ENCODE peak calls at places on chromosome 12, in five cellular contexts. One of them, this sample, is unnamed.

GRCh38 chr12:51430196-51430895 is 5.7 kb downstream of the SLC4A8 start:
- DNase-seq in mesendoderm: no peak
- DNase-seq in right lobe of liver: no peak
- DNase-seq in tibial nerve: no peak
- DNase-seq in uterus: no peak
- DNase-seq in this sample: no peak

GRCh38 chr12:46454981-46455380 is 82.4 kb upstream of the SLC38A2 start:
- DNase-seq in mesendoderm: no peak
- DNase-seq in right lobe of liver: no peak
- DNase-seq in tibial nerve: no peak
- DNase-seq in uterus: no peak
- DNase-seq in this sample: no peak

GRCh38 chr12:19941096-19941495 is 427.2 kb upstream of the PDE3A start:
- DNase-seq in mesendoderm: no peak
- DNase-seq in right lobe of liver: peak
- DNase-seq in tibial nerve: no peak
- DNase-seq in uterus: no peak
- DNase-seq in this sample: no peak

GRCh38 chr12:112167728-112168525 is 42.6 kb downstream of the TRAFD1 start:
- DNase-seq in mesendoderm: no peak
- DNase-seq in right lobe of liver: peak
- DNase-seq in tibial nerve: no peak
- DNase-seq in uterus: no peak
- DNase-seq in this sample: no peak

GRCh38 chr12:64193045-64193444 is 29.1 kb downstream of the KICS2 start:
- DNase-seq in mesendoderm: no peak
- DNase-seq in right lobe of liver: no peak
- DNase-seq in tibial nerve: no peak
- DNase-seq in uterus: no peak
- DNase-seq in this sample: no peak

GRCh38 chr12:63045020-63045860 is 105.8 kb downstream of the AVPR1A start:
- DNase-seq in mesendoderm: peak
- DNase-seq in right lobe of liver: no peak
- DNase-seq in tibial nerve: no peak
- DNase-seq in uterus: no peak
- DNase-seq in this sample: no peak

GRCh38 chr12:65858831-65859230 is 34.5 kb downstream of the HMGA2 start:
- DNase-seq in mesendoderm: no peak
- DNase-seq in right lobe of liver: no peak
- DNase-seq in tibial nerve: no peak
- DNase-seq in uterus: no peak
- DNase-seq in this sample: no peak

GRCh38 chr12:5268424-5269210 is 163.3 kb upstream of the NTF3 start:
- DNase-seq in mesendoderm: no peak
- DNase-seq in right lobe of liver: no peak
- DNase-seq in tibial nerve: no peak
- DNase-seq in uterus: no peak
- DNase-seq in this sample: no peak

GRCh38 chr12:120972870-120973543 is 5.3 kb upstream of the HNF1A start:
- DNase-seq in mesendoderm: peak
- DNase-seq in right lobe of liver: no peak
- DNase-seq in tibial nerve: no peak
- DNase-seq in uterus: no peak
- DNase-seq in this sample: peak

GRCh38 chr12:5593998-5594397 is 162.1 kb downstream of the NTF3 start:
- DNase-seq in mesendoderm: no peak
- DNase-seq in right lobe of liver: no peak
- DNase-seq in tibial nerve: no peak
- DNase-seq in uterus: no peak
- DNase-seq in this sample: no peak

GRCh38 chr12:31387011-31387410 is 61.1 kb upstream of the SINHCAF start:
- DNase-seq in mesendoderm: peak
- DNase-seq in right lobe of liver: no peak
- DNase-seq in tibial nerve: no peak
- DNase-seq in uterus: no peak
- DNase-seq in this sample: no peak

GRCh38 chr12:69492739-69493138 is 22.6 kb downstream of the FRS2 start:
- DNase-seq in mesendoderm: no peak
- DNase-seq in right lobe of liver: no peak
- DNase-seq in tibial nerve: no peak
- DNase-seq in uterus: no peak
- DNase-seq in this sample: no peak

GRCh38 chr12:56574210-56574609 is 52.6 kb downstream of the RBMS2 start:
- DNase-seq in mesendoderm: no peak
- DNase-seq in right lobe of liver: no peak
- DNase-seq in tibial nerve: no peak
- DNase-seq in uterus: no peak
- DNase-seq in this sample: no peak

GRCh38 chr12:5648692-5649338 is 216.9 kb downstream of the NTF3 start:
- DNase-seq in mesendoderm: peak
- DNase-seq in right lobe of liver: no peak
- DNase-seq in tibial nerve: peak
- DNase-seq in uterus: no peak
- DNase-seq in this sample: no peak

GRCh38 chr12:97464241-97465011 is 1.8 kb downstream of the RMST start:
- DNase-seq in mesendoderm: peak
- DNase-seq in right lobe of liver: no peak
- DNase-seq in tibial nerve: no peak
- DNase-seq in uterus: no peak
- DNase-seq in this sample: no peak

GRCh38 chr12:19482551-19483109 is 43.3 kb downstream of the AEBP2 start:
- DNase-seq in mesendoderm: peak
- DNase-seq in right lobe of liver: no peak
- DNase-seq in tibial nerve: no peak
- DNase-seq in uterus: no peak
- DNase-seq in this sample: no peak

GRCh38 chr12:115895247-115895646 is 382.2 kb downstream of the MED13L start:
- DNase-seq in mesendoderm: peak
- DNase-seq in right lobe of liver: no peak
- DNase-seq in tibial nerve: no peak
- DNase-seq in uterus: no peak
- DNase-seq in this sample: no peak

GRCh38 chr12:115998119-115998633 is 279.3 kb downstream of the MED13L start:
- DNase-seq in mesendoderm: peak
- DNase-seq in right lobe of liver: no peak
- DNase-seq in tibial nerve: no peak
- DNase-seq in uterus: no peak
- DNase-seq in this sample: no peak

GRCh38 chr12:103175625-103176024 is 218.2 kb downstream of the ASCL1 start:
- DNase-seq in mesendoderm: no peak
- DNase-seq in right lobe of liver: peak
- DNase-seq in tibial nerve: no peak
- DNase-seq in uterus: no peak
- DNase-seq in this sample: no peak

GRCh38 chr12:71447691-71448660 is 8.4 kb downstream of the LGR5 start:
- DNase-seq in mesendoderm: no peak
- DNase-seq in right lobe of liver: no peak
- DNase-seq in tibial nerve: no peak
- DNase-seq in uterus: no peak
- DNase-seq in this sample: no peak

GRCh38 chr12:120264511-120265202 is 873 bp downstream of the PXN start:
- DNase-seq in mesendoderm: no peak
- DNase-seq in right lobe of liver: peak
- DNase-seq in tibial nerve: no peak
- DNase-seq in uterus: peak
- DNase-seq in this sample: no peak

GRCh38 chr12:24724765-24725307 is 224.1 kb downstream of the BCAT1 start:
- DNase-seq in mesendoderm: no peak
- DNase-seq in right lobe of liver: no peak
- DNase-seq in tibial nerve: no peak
- DNase-seq in uterus: no peak
- DNase-seq in this sample: no peak

GRCh38 chr12:56101045-56101444 is 3.3 kb upstream of the PA2G4 start:
- DNase-seq in mesendoderm: no peak
- DNase-seq in right lobe of liver: no peak
- DNase-seq in tibial nerve: no peak
- DNase-seq in uterus: no peak
- DNase-seq in this sample: no peak

GRCh38 chr12:46455648-46456352 is 83.2 kb upstream of the SLC38A2 start:
- DNase-seq in mesendoderm: no peak
- DNase-seq in right lobe of liver: no peak
- DNase-seq in tibial nerve: no peak
- DNase-seq in uterus: no peak
- DNase-seq in this sample: no peak

GRCh38 chr12:119181944-119182343 is 3.2 kb downstream of the HSPB8 start:
- DNase-seq in mesendoderm: no peak
- DNase-seq in right lobe of liver: no peak
- DNase-seq in tibial nerve: no peak
- DNase-seq in uterus: no peak
- DNase-seq in this sample: no peak
- H3K4me3 ChIP-seq in mesendoderm: no peak
- H3K4me3 ChIP-seq in right lobe of liver: no peak
- H3K4me3 ChIP-seq in tibial nerve: no peak
- H3K4me3 ChIP-seq in uterus: peak
- H3K4me3 ChIP-seq in this sample: peak

GRCh38 chr12:122023339-122024131 is 1.9 kb downstream of the BCL7A start:
- DNase-seq in mesendoderm: peak
- DNase-seq in right lobe of liver: peak
- DNase-seq in tibial nerve: peak
- DNase-seq in uterus: peak
- DNase-seq in this sample: no peak
- H3K27ac ChIP-seq in mesendoderm: no peak
- H3K27ac ChIP-seq in right lobe of liver: peak
- H3K27ac ChIP-seq in tibial nerve: peak
- H3K27ac ChIP-seq in uterus: peak
- H3K27ac ChIP-seq in this sample: peak

GRCh38 chr12:48032597-48032996 is 28.3 kb upstream of the COL2A1 start:
- DNase-seq in mesendoderm: peak
- DNase-seq in right lobe of liver: no peak
- DNase-seq in tibial nerve: no peak
- DNase-seq in uterus: no peak
- DNase-seq in this sample: no peak
- H3K4me3 ChIP-seq in mesendoderm: no peak
- H3K4me3 ChIP-seq in right lobe of liver: no peak
- H3K4me3 ChIP-seq in tibial nerve: no peak
- H3K4me3 ChIP-seq in uterus: no peak
- H3K4me3 ChIP-seq in this sample: no peak

GRCh38 chr12:109461049-109461845 is 15.9 kb downstream of the KCTD10 start:
- DNase-seq in mesendoderm: peak
- DNase-seq in right lobe of liver: no peak
- DNase-seq in tibial nerve: peak
- DNase-seq in uterus: no peak
- DNase-seq in this sample: peak

GRCh38 chr12:109459247-109459646 is 17.9 kb downstream of the KCTD10 start:
- DNase-seq in mesendoderm: no peak
- DNase-seq in right lobe of liver: no peak
- DNase-seq in tibial nerve: no peak
- DNase-seq in uterus: no peak
- DNase-seq in this sample: no peak

GRCh38 chr12:109458771-109459208 is 18.3 kb downstream of the KCTD10 start:
- DNase-seq in mesendoderm: peak
- DNase-seq in right lobe of liver: no peak
- DNase-seq in tibial nerve: no peak
- DNase-seq in uterus: no peak
- DNase-seq in this sample: no peak

GRCh38 chr12:109461846-109462766 is 15.0 kb downstream of the KCTD10 start:
- DNase-seq in mesendoderm: peak
- DNase-seq in right lobe of liver: no peak
- DNase-seq in tibial nerve: peak
- DNase-seq in uterus: peak
- DNase-seq in this sample: peak

GRCh38 chr12:109460538-109460937 is 16.6 kb downstream of the KCTD10 start:
- DNase-seq in mesendoderm: no peak
- DNase-seq in right lobe of liver: no peak
- DNase-seq in tibial nerve: no peak
- DNase-seq in uterus: no peak
- DNase-seq in this sample: peak
- H3K27ac ChIP-seq in mesendoderm: no peak
- H3K27ac ChIP-seq in right lobe of liver: peak
- H3K27ac ChIP-seq in tibial nerve: peak
- H3K27ac ChIP-seq in uterus: peak
- H3K27ac ChIP-seq in this sample: peak

GRCh38 chr12:76555226-76555767 is 4.3 kb downstream of the OSBPL8 start:
- DNase-seq in mesendoderm: no peak
- DNase-seq in right lobe of liver: no peak
- DNase-seq in tibial nerve: no peak
- DNase-seq in uterus: no peak
- DNase-seq in this sample: no peak

GRCh38 chr12:76554411-76555225 is 5.0 kb downstream of the OSBPL8 start:
- DNase-seq in mesendoderm: no peak
- DNase-seq in right lobe of liver: no peak
- DNase-seq in tibial nerve: no peak
- DNase-seq in uterus: no peak
- DNase-seq in this sample: no peak

GRCh38 chr12:76555797-76556196 is 3.8 kb downstream of the OSBPL8 start:
- DNase-seq in mesendoderm: no peak
- DNase-seq in right lobe of liver: no peak
- DNase-seq in tibial nerve: no peak
- DNase-seq in uterus: no peak
- DNase-seq in this sample: no peak

GRCh38 chr12:76558684-76559276 is 791 bp downstream of the OSBPL8 start:
- DNase-seq in mesendoderm: peak
- DNase-seq in right lobe of liver: peak
- DNase-seq in tibial nerve: peak
- DNase-seq in uterus: peak
- DNase-seq in this sample: peak

DNA sequence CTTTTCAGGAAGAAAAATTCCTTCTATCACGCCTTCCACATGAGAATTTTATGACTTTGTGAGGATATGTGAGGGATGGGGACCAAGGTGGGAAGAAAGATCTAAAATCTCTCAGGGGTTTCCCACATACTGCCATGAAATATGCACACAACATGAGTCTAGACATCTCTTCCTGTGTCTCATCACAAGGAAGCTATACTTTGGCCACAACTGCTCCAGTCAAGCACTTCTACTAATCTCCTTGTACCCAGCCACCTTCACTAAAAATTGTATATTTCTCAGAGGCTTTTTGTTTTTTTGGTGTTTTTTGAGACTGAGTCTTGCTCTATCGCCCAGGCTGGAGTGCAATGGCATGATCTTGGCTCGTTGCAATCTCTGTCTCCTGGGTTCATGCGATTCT is 3.2 kb downstream of the OSBPL8 start:
- DNase-seq in mesendoderm: no peak
- DNase-seq in right lobe of liver: no peak
- DNase-seq in tibial nerve: no peak
- DNase-seq in uterus: no peak
- DNase-seq in this sample: no peak
- H3K4me3 ChIP-seq in mesendoderm: no peak
- H3K4me3 ChIP-seq in right lobe of liver: no peak
- H3K4me3 ChIP-seq in tibial nerve: no peak
- H3K4me3 ChIP-seq in uterus: no peak
- H3K4me3 ChIP-seq in this sample: no peak

DNA sequence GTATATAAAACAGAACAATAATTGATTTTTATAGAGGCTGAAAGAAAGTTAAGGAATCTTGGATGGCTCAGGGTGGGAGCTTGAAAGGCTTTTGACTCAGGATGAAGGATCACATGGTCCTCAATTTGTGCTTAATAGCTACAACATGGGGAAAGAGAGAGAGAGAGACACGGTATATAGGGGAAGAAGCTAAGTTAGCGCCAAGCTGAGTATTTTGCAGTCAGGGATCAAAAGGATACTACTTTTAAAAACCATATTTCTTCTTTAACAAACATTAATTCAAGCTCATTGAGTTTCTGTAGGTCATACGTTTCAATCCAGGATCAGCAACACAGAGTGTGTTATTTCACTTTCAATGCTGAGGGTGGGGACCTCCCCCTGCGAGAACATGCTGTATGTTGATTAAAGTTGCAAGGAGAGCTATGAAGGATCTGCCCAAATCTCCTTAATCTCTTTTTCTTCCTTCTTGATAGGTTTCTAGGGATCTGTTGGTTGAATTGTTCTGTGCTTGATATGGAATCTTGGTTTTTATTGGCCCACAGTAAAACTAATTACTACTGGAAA is 133.1 kb upstream of the NUDT4 start:
- DNase-seq in mesendoderm: no peak
- DNase-seq in right lobe of liver: no peak
- DNase-seq in tibial nerve: no peak
- DNase-seq in uterus: no peak
- DNase-seq in this sample: no peak
- H3K27ac ChIP-seq in mesendoderm: no peak
- H3K27ac ChIP-seq in right lobe of liver: peak
- H3K27ac ChIP-seq in tibial nerve: no peak
- H3K27ac ChIP-seq in uterus: no peak
- H3K27ac ChIP-seq in this sample: peak